ENCODE peak calls at places on chromosomes 3 and 15, in eight cellular contexts. E is left ventricle myocardium inferior; Y is CD4-positive, CD25-positive, alpha-beta regulatory T cell; P is DND-41; C is colonic mucosa; U is fibroblast of lung; A is heart left ventricle; Z is prostate gland. X is an unnamed sample.

GRCh38 chr3:46516521-46516920 is 18.7 kb downstream of the RTP3 start:
- DNase-seq in A (no peak), E (no peak), Z (no peak), P (no peak), U (no peak), Y (no peak), C (no peak), X (no peak)

GRCh38 chr15:91289324-91289723 is 189.3 kb downstream of the SV2B start:
- DNase-seq in Y (peak; percentile 32), U (no peak), P (no peak), C (no peak), A (no peak), Z (no peak), E (no peak), X (no peak)

GRCh38 chr3:100072328-100073048 is 41.8 kb downstream of the FILIP1L start:
- DNase-seq in E (no peak), A (no peak), P (peak; percentile 39), C (no peak), Y (peak; percentile 85), U (peak; percentile 63), Z (no peak), X (no peak)

GRCh38 chr15:81945014-81945615 is 100.7 kb downstream of the MEX3B start:
- DNase-seq in A (no peak), C (no peak), U (no peak), E (no peak), Y (no peak), P (no peak), Z (no peak), X (no peak)

GRCh38 chr3:188689101-188689574 is 482.6 kb upstream of the TPRG1 start:
- DNase-seq in P (no peak), U (peak; percentile 87), Y (no peak), Z (no peak), C (no peak), A (no peak), E (no peak), X (peak; percentile 45)

GRCh38 chr3:50554553-50554952 is 13.0 kb downstream of the C3orf18 start:
- DNase-seq in U (no peak), Z (no peak), A (no peak), C (no peak), P (no peak), E (no peak), Y (peak; percentile 48), X (no peak)

GRCh38 chr3:138005627-138006026 is 4.3 kb upstream of the CLDN18 start:
- DNase-seq in A (no peak), P (no peak), U (no peak), Z (no peak), Y (no peak), C (no peak), E (no peak), X (no peak)

GRCh38 chr3:69085543-69086132 is 901 bp downstream of the ARL6IP5 start:
- DNase-seq in U (peak; percentile 54), Y (peak; percentile 65), P (peak; percentile 35), E (peak; percentile 50), A (peak; percentile 33), Z (peak; percentile 22), C (peak; percentile 53), X (peak; percentile 79)

GRCh38 chr15:85383470-85384148 is 3.2 kb downstream of the AKAP13 start:
- DNase-seq in C (no peak), U (no peak), A (no peak), Y (peak; percentile 47), P (no peak), Z (no peak), E (no peak), X (no peak)

GRCh38 chr3:53846134-53846850 is at the start of the genes CHDH and IL17RB:
- DNase-seq in U (no peak), Y (no peak), P (no peak), A (peak; percentile 33), E (peak; percentile 58), Z (peak; percentile 85), C (peak; percentile 86), X (peak; percentile 68)

GRCh38 chr3:79253704-79254103 is 514.1 kb downstream of the ROBO1 start:
- DNase-seq in A (no peak), P (no peak), C (no peak), Z (no peak), Y (no peak), U (peak; percentile 43), E (no peak), X (no peak)

GRCh38 chr3:67083277-67083676 is 85.2 kb downstream of the KBTBD8 start:
- DNase-seq in A (no peak), E (no peak), Z (no peak), P (peak; percentile 76), U (peak; percentile 12), Y (peak; percentile 81), C (no peak), X (no peak)

GRCh38 chr3:165983284-165983683 is 146.1 kb upstream of the BCHE start:
- DNase-seq in Z (no peak), E (no peak), P (no peak), U (peak; percentile 2), Y (no peak), A (no peak), C (no peak), X (no peak)

GRCh38 chr3:127224118-127224517 is 31.2 kb downstream of the PRR23E start:
- DNase-seq in E (no peak), P (no peak), C (no peak), U (no peak), Z (no peak), Y (peak; percentile 48), A (no peak), X (no peak)

GRCh38 chr3:38588276-38588971 is 61.1 kb downstream of the SCN5A start:
- DNase-seq in E (peak; percentile 65), P (no peak), C (no peak), Y (no peak), A (peak; percentile 32), Z (no peak), U (no peak), X (peak; percentile 51)

GRCh38 chr3:1082024-1082633 is 10.7 kb upstream of the CNTN6 start:
- DNase-seq in C (peak; percentile 40), Z (peak; percentile 47), P (no peak), U (peak; percentile 70), Y (no peak), A (peak; percentile 20), E (no peak), X (peak; percentile 49)

GRCh38 chr3:67018105-67018788 is 20.1 kb downstream of the KBTBD8 start:
- DNase-seq in Z (no peak), P (no peak), U (peak; percentile 57), C (peak; percentile 62), E (peak; percentile 61), Y (peak; percentile 53), A (peak; percentile 32), X (no peak)

GRCh38 chr3:129022114-129022994 is 21.2 kb downstream of the EFCC1 start:
- DNase-seq in C (peak; percentile 62), A (peak; percentile 90), P (no peak), Z (no peak), E (peak; percentile 90), Y (no peak), U (peak; percentile 92), X (peak; percentile 71)

GRCh38 chr3:172257638-172258400 is 190.4 kb downstream of the GHSR start:
- DNase-seq in Y (no peak), E (no peak), A (no peak), Z (no peak), C (no peak), P (no peak), U (no peak), X (no peak)

GRCh38 chr3:8420613-8421012 is 81.0 kb upstream of the LMCD1 start:
- DNase-seq in E (no peak), Y (no peak), P (no peak), A (no peak), C (no peak), Z (no peak), U (no peak), X (no peak)

GRCh38 chr3:8884630-8885290 is 78.5 kb downstream of the RAD18 start:
- DNase-seq in A (no peak), U (no peak), P (no peak), Z (no peak), C (no peak), Y (no peak), E (no peak), X (no peak)

GRCh38 chr3:169058681-169059080 is 604.8 kb downstream of the MECOM start:
- DNase-seq in P (no peak), Z (no peak), Y (no peak), C (no peak), U (no peak), A (no peak), E (no peak), X (no peak)

GRCh38 chr15:67523337-67523736 is 2.4 kb downstream of the C15orf61 start:
- DNase-seq in P (no peak), U (no peak), C (no peak), Z (no peak), A (no peak), Y (no peak), E (no peak), X (no peak)
- H3K27ac ChIP-seq in P (no peak overlapping the region), U (no peak overlapping the region), C (no peak overlapping the region), Z (no peak overlapping the region), A (peak overlapping the region; percentile 97), Y (no peak overlapping the region), E (peak overlapping the region; percentile 99), X (no peak overlapping the region)

DNA sequence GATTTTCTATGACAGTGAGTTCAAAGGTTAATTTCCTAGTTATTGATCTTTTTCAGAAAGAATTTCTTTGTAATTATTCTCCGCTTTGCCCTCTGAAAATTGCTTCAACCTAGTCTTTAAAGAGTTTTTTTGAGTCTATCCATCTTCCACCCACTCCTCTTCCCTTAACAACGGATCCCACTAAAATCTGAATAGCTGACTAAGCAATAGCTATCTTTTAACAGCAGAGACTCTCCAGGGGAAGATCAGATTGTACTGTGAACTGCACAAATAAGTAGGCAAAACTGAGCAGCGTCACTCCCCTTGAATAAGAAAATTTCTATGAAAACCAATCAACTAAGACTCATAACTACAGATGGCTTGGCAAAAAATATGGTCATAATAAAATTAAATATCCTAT is 127.9 kb downstream of the TUSC7 start:
- DNase-seq in P (no peak), Y (no peak), E (no peak), A (no peak), U (no peak), Z (no peak), C (no peak), X (no peak)
- H3K4me1 ChIP-seq in P (no peaks in the 10 kb centered on the region), Y (no peaks in the 10 kb centered on the region), E (no peaks in the 10 kb centered on the region), A (no peaks in the 10 kb centered on the region), U (no peaks in the 10 kb centered on the region), Z (no peaks in the 10 kb centered on the region), C (no peaks in the 10 kb centered on the region), X (no peaks in the 10 kb centered on the region)

DNA sequence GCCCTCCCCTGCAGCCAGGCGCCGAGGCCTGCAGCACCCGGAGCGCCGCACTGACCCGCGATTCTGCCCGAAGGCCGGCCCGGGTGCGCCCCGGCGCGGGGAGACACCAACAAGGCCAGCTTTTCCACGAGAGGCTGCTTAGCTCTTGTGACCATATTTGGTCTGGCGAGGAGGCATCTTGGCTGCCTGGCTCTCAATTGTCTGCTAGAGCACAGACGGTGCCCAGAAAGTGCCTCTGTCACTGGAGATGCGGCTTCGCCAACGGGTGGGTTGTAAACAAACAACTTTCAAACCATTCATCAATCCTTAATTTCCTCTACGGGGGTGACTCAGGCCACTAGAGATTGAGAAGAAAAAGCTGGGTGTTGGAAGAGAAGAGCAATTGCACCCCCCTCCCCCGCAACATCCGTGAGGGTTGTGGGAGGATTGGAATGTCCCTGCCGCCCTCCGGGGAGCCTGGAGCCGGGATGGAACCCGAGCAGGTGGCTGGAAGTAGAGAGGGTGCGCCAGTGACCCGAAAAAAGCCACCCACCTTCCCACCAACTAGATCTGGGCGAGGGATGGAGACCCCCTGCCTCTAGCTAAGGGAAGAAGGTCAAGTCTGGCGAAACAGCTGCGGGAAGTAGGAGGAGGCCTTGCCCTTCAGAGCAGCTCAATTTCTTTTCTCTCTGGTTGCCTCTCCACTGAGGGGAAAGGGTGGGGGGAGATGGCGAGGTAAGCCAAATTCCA is 783 bp upstream of the WWTR1 start:
- DNase-seq in C (peak; percentile 53), P (no peak), Y (peak; percentile 34), U (peak; percentile 89), Z (peak; percentile 81), A (peak; percentile 87), E (peak; percentile 77), X (peak; percentile 91)
- H3K27ac ChIP-seq in C (peak overlapping the region; percentile 89), P (no peak overlapping the region), Y (no peak overlapping the region), U (peak overlapping the region; percentile 93), Z (peak overlapping the region; percentile 99), A (peak overlapping the region; percentile 99), E (peak overlapping the region; percentile 100), X (peak overlapping the region; percentile 99)

GRCh38 chr15:66704783-66705113 is 2.7 kb downstream of the SMAD6 start:
- DNase-seq in Y (no peak), E (no peak), Z (no peak), C (peak; percentile 66), A (no peak), U (no peak), P (no peak), X (no peak)
- H3K4me1 ChIP-seq in Y (peaks cover 35% of the 10 kb centered on the region), E (peaks cover 79% of the 10 kb centered on the region), Z (no peaks in the 10 kb centered on the region), C (peaks cover 7% of the 10 kb centered on the region), A (peaks cover 63% of the 10 kb centered on the region), U (peaks cover 17% of the 10 kb centered on the region), P (peaks cover 54% of the 10 kb centered on the region), X (no peaks in the 10 kb centered on the region)